ENCODE peak calls at places on chromosomes 12 and 14, in six cellular contexts. One of them, this sample, is unnamed.

GRCh38 chr14:96256420-96256819 is 410 bp downstream of the BDKRB1 start:
- DNase-seq in heart right ventricle: no peak
- DNase-seq in fibroblast of mammary gland: peak
- DNase-seq in uterus: no peak
- DNase-seq in kidney: no peak
- DNase-seq in body of pancreas: no peak
- DNase-seq in this sample: no peak

GRCh38 chr12:120639771-120640721 is at the start of gene CABP1:
- DNase-seq in body of pancreas: peak
- DNase-seq in fibroblast of mammary gland: no peak
- DNase-seq in heart right ventricle: no peak
- DNase-seq in uterus: no peak
- DNase-seq in kidney: peak
- DNase-seq in this sample: peak

GRCh38 chr14:96852823-96853422 is 55.7 kb downstream of the VRK1 start:
- DNase-seq in heart right ventricle: no peak
- DNase-seq in uterus: no peak
- DNase-seq in fibroblast of mammary gland: peak
- DNase-seq in body of pancreas: peak
- DNase-seq in kidney: no peak
- DNase-seq in this sample: peak

GRCh38 chr14:98580131-98580678 is 691.8 kb downstream of the BCL11B start:
- DNase-seq in body of pancreas: no peak
- DNase-seq in uterus: no peak
- DNase-seq in kidney: no peak
- DNase-seq in heart right ventricle: no peak
- DNase-seq in fibroblast of mammary gland: no peak
- DNase-seq in this sample: no peak

GRCh38 chr12:13128291-13129000 is 25.0 kb upstream of the GSG1 start:
- DNase-seq in fibroblast of mammary gland: no peak
- DNase-seq in body of pancreas: no peak
- DNase-seq in heart right ventricle: no peak
- DNase-seq in kidney: no peak
- DNase-seq in uterus: no peak
- DNase-seq in this sample: no peak

GRCh38 chr12:95836185-95836609 is 22.6 kb upstream of the SNRPF start:
- DNase-seq in heart right ventricle: no peak
- DNase-seq in body of pancreas: no peak
- DNase-seq in fibroblast of mammary gland: peak
- DNase-seq in kidney: no peak
- DNase-seq in uterus: no peak
- DNase-seq in this sample: no peak

GRCh38 chr14:104865069-104865630 is at the start of gene CEP170B:
- DNase-seq in uterus: no peak
- DNase-seq in fibroblast of mammary gland: peak
- DNase-seq in kidney: peak
- DNase-seq in heart right ventricle: peak
- DNase-seq in body of pancreas: peak
- DNase-seq in this sample: peak

GRCh38 chr12:123801573-123802178 is 39.6 kb downstream of the DNAH10 start:
- DNase-seq in heart right ventricle: no peak
- DNase-seq in body of pancreas: no peak
- DNase-seq in kidney: no peak
- DNase-seq in fibroblast of mammary gland: peak
- DNase-seq in uterus: no peak
- DNase-seq in this sample: no peak

GRCh38 chr12:6372403-6373003 is 2.9 kb downstream of the SCNN1A start:
- DNase-seq in heart right ventricle: no peak
- DNase-seq in kidney: peak
- DNase-seq in uterus: no peak
- DNase-seq in body of pancreas: peak
- DNase-seq in fibroblast of mammary gland: peak
- DNase-seq in this sample: peak

GRCh38 chr14:24816011-24816928 is 182.3 kb upstream of the GZMB start:
- DNase-seq in kidney: no peak
- DNase-seq in heart right ventricle: no peak
- DNase-seq in uterus: no peak
- DNase-seq in body of pancreas: peak
- DNase-seq in fibroblast of mammary gland: peak
- DNase-seq in this sample: peak

GRCh38 chr14:103199141-103199540 is 75.9 kb downstream of the TNFAIP2 start:
- DNase-seq in kidney: no peak
- DNase-seq in heart right ventricle: no peak
- DNase-seq in uterus: peak
- DNase-seq in body of pancreas: no peak
- DNase-seq in fibroblast of mammary gland: peak
- DNase-seq in this sample: no peak

GRCh38 chr12:51269174-51270066 is 795 bp downstream of the SMAGP start:
- DNase-seq in kidney: peak
- DNase-seq in uterus: no peak
- DNase-seq in fibroblast of mammary gland: peak
- DNase-seq in heart right ventricle: peak
- DNase-seq in body of pancreas: peak
- DNase-seq in this sample: peak

GRCh38 chr14:105173901-105174894 is 5.6 kb upstream of the JAG2 start:
- DNase-seq in kidney: no peak
- DNase-seq in heart right ventricle: no peak
- DNase-seq in body of pancreas: no peak
- DNase-seq in fibroblast of mammary gland: no peak
- DNase-seq in uterus: no peak
- DNase-seq in this sample: no peak

GRCh38 chr14:101248840-101249675 is 312.2 kb upstream of the DIO3 start:
- DNase-seq in heart right ventricle: no peak
- DNase-seq in kidney: no peak
- DNase-seq in fibroblast of mammary gland: no peak
- DNase-seq in uterus: no peak
- DNase-seq in body of pancreas: no peak
- DNase-seq in this sample: no peak

GRCh38 chr12:118302053-118302452 is 70.7 kb downstream of the TAOK3 start:
- DNase-seq in body of pancreas: no peak
- DNase-seq in heart right ventricle: no peak
- DNase-seq in kidney: no peak
- DNase-seq in uterus: no peak
- DNase-seq in fibroblast of mammary gland: peak
- DNase-seq in this sample: peak

GRCh38 chr12:118304093-118304492 is 68.6 kb downstream of the TAOK3 start:
- DNase-seq in kidney: no peak
- DNase-seq in fibroblast of mammary gland: no peak
- DNase-seq in body of pancreas: no peak
- DNase-seq in heart right ventricle: no peak
- DNase-seq in uterus: no peak
- DNase-seq in this sample: no peak

GRCh38 chr12:118297284-118297683 is 75.4 kb downstream of the TAOK3 start:
- DNase-seq in heart right ventricle: no peak
- DNase-seq in uterus: no peak
- DNase-seq in kidney: no peak
- DNase-seq in body of pancreas: no peak
- DNase-seq in fibroblast of mammary gland: no peak
- DNase-seq in this sample: no peak

GRCh38 chr12:118299791-118300460 is 72.8 kb downstream of the TAOK3 start:
- DNase-seq in body of pancreas: no peak
- DNase-seq in fibroblast of mammary gland: no peak
- DNase-seq in kidney: no peak
- DNase-seq in uterus: no peak
- DNase-seq in heart right ventricle: no peak
- DNase-seq in this sample: no peak
- TF ChIP-seq CTCF in body of pancreas: no peak
- TF ChIP-seq CTCF in fibroblast of mammary gland: no peak
- TF ChIP-seq CTCF in kidney: no peak
- TF ChIP-seq CTCF in uterus: no peak
- TF ChIP-seq CTCF in heart right ventricle: no peak
- TF ChIP-seq CTCF in this sample: no peak

DNA sequence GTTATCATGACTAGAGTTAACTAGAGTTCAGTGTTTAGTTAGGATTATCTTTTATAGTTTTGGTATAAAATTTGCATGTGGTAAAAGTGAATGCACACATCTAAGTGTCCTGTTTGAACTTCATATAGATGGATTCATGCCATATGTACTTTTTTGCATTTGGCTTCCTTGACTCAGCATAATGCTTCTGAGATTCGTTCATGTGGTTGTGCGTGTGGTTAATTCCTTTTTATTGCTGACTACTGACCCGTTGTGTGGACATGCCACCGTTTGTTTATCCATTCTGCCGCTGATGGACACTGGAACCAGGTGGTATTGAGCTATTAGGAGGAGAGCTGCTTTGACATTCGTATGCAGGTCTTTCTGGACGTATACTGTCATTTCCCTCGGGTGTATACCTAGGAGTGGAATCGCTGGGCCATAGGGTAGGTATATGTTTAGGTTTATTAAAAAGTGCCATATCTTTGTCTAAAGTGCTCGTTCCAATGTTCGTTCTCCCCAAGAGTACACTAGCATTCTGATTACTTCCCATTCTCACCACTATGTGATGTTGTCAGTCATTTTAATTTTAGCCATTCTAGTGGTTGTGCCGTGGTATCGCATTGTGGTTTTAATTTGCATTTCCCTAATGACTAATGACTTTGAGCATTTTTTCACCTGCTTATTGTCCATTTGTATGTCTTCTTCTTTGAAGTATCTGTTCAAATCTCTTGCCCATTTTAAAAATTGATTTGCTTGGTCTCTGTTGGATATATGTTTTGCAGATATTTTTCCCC is 37.7 kb downstream of the RIN3 start:
- DNase-seq in body of pancreas: no peak
- DNase-seq in fibroblast of mammary gland: no peak
- DNase-seq in kidney: no peak
- DNase-seq in heart right ventricle: no peak
- DNase-seq in uterus: no peak
- DNase-seq in this sample: no peak
- TF ChIP-seq CTCF in body of pancreas: no peak
- TF ChIP-seq CTCF in fibroblast of mammary gland: no peak
- TF ChIP-seq CTCF in kidney: no peak
- TF ChIP-seq CTCF in heart right ventricle: no peak
- TF ChIP-seq CTCF in uterus: no peak
- TF ChIP-seq CTCF in this sample: no peak

DNA sequence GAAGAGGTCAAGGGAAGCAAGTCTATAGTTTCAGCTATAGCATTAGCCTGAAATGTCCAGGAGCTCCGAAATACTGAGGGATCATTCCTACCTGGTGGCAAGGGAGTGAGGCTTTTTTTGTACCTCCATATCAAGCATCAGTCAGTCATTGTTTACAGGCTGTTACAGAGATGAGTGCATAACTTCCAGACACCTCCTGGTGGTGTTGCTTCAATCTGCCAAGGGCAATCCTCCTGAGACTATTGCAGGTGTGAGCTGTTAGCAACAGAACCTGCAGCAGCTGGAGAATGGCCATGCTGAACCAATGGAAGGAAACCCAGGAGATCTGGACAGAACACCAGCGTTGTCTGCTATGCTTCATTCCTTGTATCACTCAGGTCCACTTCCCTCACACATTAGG is 80.0 kb upstream of the SLC8A3 start:
- DNase-seq in uterus: no peak
- DNase-seq in fibroblast of mammary gland: no peak
- DNase-seq in heart right ventricle: no peak
- DNase-seq in body of pancreas: no peak
- DNase-seq in kidney: no peak
- DNase-seq in this sample: no peak
- TF ChIP-seq CTCF in uterus: no peak
- TF ChIP-seq CTCF in fibroblast of mammary gland: no peak
- TF ChIP-seq CTCF in heart right ventricle: no peak
- TF ChIP-seq CTCF in body of pancreas: no peak
- TF ChIP-seq CTCF in kidney: no peak
- TF ChIP-seq CTCF in this sample: no peak

GRCh38 chr12:63853978-63854377 is 9.5 kb downstream of the SRGAP1 start:
- DNase-seq in fibroblast of mammary gland: no peak
- DNase-seq in uterus: no peak
- DNase-seq in heart right ventricle: no peak
- DNase-seq in body of pancreas: no peak
- DNase-seq in kidney: no peak
- DNase-seq in this sample: no peak
- TF ChIP-seq CTCF in fibroblast of mammary gland: no peak
- TF ChIP-seq CTCF in uterus: no peak
- TF ChIP-seq CTCF in heart right ventricle: no peak
- TF ChIP-seq CTCF in body of pancreas: no peak
- TF ChIP-seq CTCF in kidney: no peak
- TF ChIP-seq CTCF in this sample: no peak

DNA sequence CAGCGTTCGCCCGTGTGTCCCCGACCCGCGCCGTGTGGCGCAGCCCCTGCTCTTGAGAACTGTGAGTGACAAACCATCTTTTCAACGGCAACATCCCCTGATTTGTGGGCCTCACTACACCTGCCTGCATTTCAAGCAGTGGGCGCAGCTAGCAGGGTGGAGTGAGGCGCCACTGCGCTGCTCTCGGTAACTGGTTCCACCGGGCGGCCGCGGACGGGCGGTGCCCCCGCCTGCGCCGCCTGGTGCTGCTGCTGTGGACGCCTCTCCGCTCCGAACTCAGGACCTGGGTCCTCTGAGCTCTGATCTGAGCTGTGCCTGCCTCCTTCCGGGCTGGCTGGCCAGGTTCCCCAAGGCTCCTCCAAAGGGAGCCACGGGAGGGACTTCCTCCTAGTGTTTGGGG is 5.9 kb upstream of the DEGS2 start:
- DNase-seq in kidney: no peak
- DNase-seq in fibroblast of mammary gland: no peak
- DNase-seq in heart right ventricle: no peak
- DNase-seq in body of pancreas: no peak
- DNase-seq in uterus: no peak
- DNase-seq in this sample: no peak
- TF ChIP-seq CTCF in kidney: no peak
- TF ChIP-seq CTCF in fibroblast of mammary gland: no peak
- TF ChIP-seq CTCF in heart right ventricle: no peak
- TF ChIP-seq CTCF in body of pancreas: no peak
- TF ChIP-seq CTCF in uterus: peak
- TF ChIP-seq CTCF in this sample: no peak

GRCh38 chr14:53215101-53215500 is 62.0 kb upstream of the DDHD1 start:
- DNase-seq in body of pancreas: no peak
- DNase-seq in heart right ventricle: no peak
- DNase-seq in kidney: no peak
- DNase-seq in uterus: no peak
- DNase-seq in fibroblast of mammary gland: no peak
- DNase-seq in this sample: no peak

GRCh38 chr14:53218161-53218560 is 65.0 kb upstream of the DDHD1 start:
- DNase-seq in fibroblast of mammary gland: no peak
- DNase-seq in kidney: no peak
- DNase-seq in uterus: no peak
- DNase-seq in heart right ventricle: no peak
- DNase-seq in body of pancreas: no peak
- DNase-seq in this sample: no peak

GRCh38 chr14:53214384-53214783 is 61.3 kb upstream of the DDHD1 start:
- DNase-seq in kidney: no peak
- DNase-seq in fibroblast of mammary gland: no peak
- DNase-seq in body of pancreas: no peak
- DNase-seq in heart right ventricle: no peak
- DNase-seq in uterus: no peak
- DNase-seq in this sample: no peak

GRCh38 chr14:53217283-53217994 is 64.3 kb upstream of the DDHD1 start:
- DNase-seq in uterus: peak
- DNase-seq in kidney: peak
- DNase-seq in heart right ventricle: peak
- DNase-seq in fibroblast of mammary gland: peak
- DNase-seq in body of pancreas: peak
- DNase-seq in this sample: peak
- TF ChIP-seq CTCF in uterus: peak
- TF ChIP-seq CTCF in kidney: peak
- TF ChIP-seq CTCF in heart right ventricle: peak
- TF ChIP-seq CTCF in fibroblast of mammary gland: no peak
- TF ChIP-seq CTCF in body of pancreas: peak
- TF ChIP-seq CTCF in this sample: peak